ENCODE peak calls at places on chromosomes 12 and 14, in six cellular contexts. R is hepatocyte, B is HCT116, V is OCI-LY7, M is PC-3, S is neural progenitor cell. U is an unnamed sample. For H3K4me1, the result is how much of the 10 kb centered on the place peaks cover.

GRCh38 chr14:91113829-91114078 is at the start of gene DGLUCY:
- DNase-seq in R (peak), B (no peak), V (peak), M (no peak), S (no peak), U (no peak)

GRCh38 chr12:89707992-89708792 is 446 bp downstream of the ATP2B1 start:
- DNase-seq in R (peak), B (no peak), V (peak), M (peak), S (peak), U (peak)

GRCh38 chr14:89750909-89751502 is 203.5 kb downstream of the EFCAB11 start:
- DNase-seq in R (no peak), B (no peak), V (no peak), M (no peak), S (no peak), U (no peak)

GRCh38 chr12:117521327-117521726 is 159.9 kb upstream of the NOS1 start:
- DNase-seq in R (no peak), B (no peak), V (no peak), M (no peak), S (no peak), U (no peak)

GRCh38 chr12:46354111-46354798 is 18.3 kb downstream of the SLC38A2 start:
- DNase-seq in R (no peak), B (no peak), V (peak), M (no peak), S (no peak), U (peak)

GRCh38 chr14:100391182-100391581 is 68.0 kb downstream of the SLC25A47 start:
- DNase-seq in R (no peak), B (no peak), V (no peak), M (no peak), S (no peak), U (no peak)

GRCh38 chr14:35883677-35884293 is 57.6 kb downstream of the BRMS1L start:
- DNase-seq in R (peak), B (no peak), V (peak), M (peak), S (peak), U (peak)

GRCh38 chr14:99881011-99881410 is 87.8 kb downstream of the EML1 start:
- DNase-seq in R (no peak), B (no peak), V (no peak), M (no peak), S (no peak), U (no peak)

GRCh38 chr12:56020437-56021189 is at the start of gene IKZF4:
- DNase-seq in R (peak), B (no peak), V (no peak), M (no peak), S (peak), U (peak)

GRCh38 chr12:113097716-113098427 is 37.7 kb downstream of the RASAL1 start:
- DNase-seq in R (no peak), B (no peak), V (no peak), M (no peak), S (peak), U (peak)

GRCh38 chr12:47979686-47980085 is 16.3 kb downstream of the TMEM106C start:
- DNase-seq in R (no peak), B (no peak), V (no peak), M (no peak), S (no peak), U (no peak)

GRCh38 chr12:6343518-6343917 is 1.6 kb upstream of the TNFRSF1A start:
- DNase-seq in R (no peak), B (no peak), V (no peak), M (no peak), S (no peak), U (no peak)
- H3K4me1 ChIP-seq in R (under half), B (half or more), V (half or more), M (under half), S (under half), U (under half)

GRCh38 chr12:119258149-119258548 is 76.4 kb upstream of the CCDC60 start:
- DNase-seq in R (no peak), B (no peak), V (no peak), M (no peak), S (no peak), U (no peak)
- TF ChIP-seq EZH2phosphoT487 in R (no peak), B (no peak), V (no peak), M (no peak), S (no peak), U (no peak)

GRCh38 chr12:69511016-69511415 is 40.8 kb downstream of the FRS2 start:
- DNase-seq in R (no peak), B (no peak), V (no peak), M (no peak), S (no peak), U (no peak)
- H3K4me1 ChIP-seq in R (under half), B (under half), V (under half), M (under half), S (under half), U (half or more)

GRCh38 chr14:38485011-38485410 is 229.1 kb upstream of the CLEC14A start:
- DNase-seq in R (no peak), B (no peak), V (no peak), M (no peak), S (no peak), U (no peak)

GRCh38 chr14:38481939-38482678 is 226.2 kb upstream of the CLEC14A start:
- DNase-seq in R (peak), B (no peak), V (no peak), M (peak), S (no peak), U (peak)
- TF ChIP-seq EZH2phosphoT487 in R (no peak), B (no peak), V (no peak), M (no peak), S (no peak), U (no peak)

GRCh38 chr14:104699426-104699748 is 10.0 kb downstream of the INF2 start:
- DNase-seq in R (no peak), B (no peak), V (no peak), M (no peak), S (no peak), U (no peak)
- H3K4me1 ChIP-seq in R (under half), B (under half), V (under half), M (under half), S (under half), U (under half)

GRCh38 chr14:29584992-29585391 is 342.7 kb downstream of the PRKD1 start:
- DNase-seq in R (peak), B (no peak), V (no peak), M (peak), S (peak), U (peak)

GRCh38 chr14:29587761-29588160 is 339.9 kb downstream of the PRKD1 start:
- DNase-seq in R (no peak), B (no peak), V (no peak), M (no peak), S (no peak), U (no peak)

DNA sequence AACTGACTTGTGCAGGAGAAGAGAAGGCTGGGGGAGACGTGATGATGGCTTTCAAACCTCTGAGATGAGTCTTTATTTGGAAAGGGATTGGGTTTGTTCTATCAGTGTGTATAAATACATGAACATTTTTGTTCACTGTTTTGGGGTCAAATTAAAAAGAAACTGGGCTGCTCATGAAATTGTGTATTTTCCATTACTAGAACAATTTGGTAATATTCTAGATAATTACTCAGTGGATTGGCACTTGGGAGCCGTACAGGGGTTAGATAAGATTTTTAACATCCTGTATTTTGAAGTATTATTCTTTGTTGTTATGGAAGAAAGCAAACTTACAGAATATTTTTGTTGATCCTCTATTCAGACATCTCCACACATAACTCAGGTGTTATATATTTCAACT is 340.6 kb downstream of the PRKD1 start:
- DNase-seq in R (no peak), B (no peak), V (no peak), M (no peak), S (no peak), U (no peak)
- TF ChIP-seq EZH2phosphoT487 in R (no peak), B (no peak), V (no peak), M (no peak), S (no peak), U (no peak)

GRCh38 chr12:57240069-57240921 is 10.7 kb downstream of the STAC3 start:
- DNase-seq in R (peak), B (peak), V (peak), M (peak), S (peak), U (peak)
- H3K4me1 ChIP-seq in R (half or more), B (half or more), V (under half), M (under half), S (half or more), U (under half)